ENCODE peak calls at places on chromosomes 2 and 18, in seven cellular contexts. Y is sigmoid colon, R is HCT116, N is suprapubic skin, S is HepG2, E is stomach, Q is K562. V is an unnamed sample.

GRCh38 chr2:11663427-11663826 is 6.6 kb downstream of the NTSR2 start:
- DNase-seq in Y (no peak), R (no peak), N (no peak), S (no peak), E (no peak), Q (no peak), V (no peak)

GRCh38 chr2:72263043-72263780 is 115.5 kb upstream of the CYP26B1 start:
- DNase-seq in Y (no peak), R (no peak), N (no peak), S (no peak), E (no peak), Q (no peak), V (no peak)

GRCh38 chr2:158205215-158205614 is 103.5 kb downstream of the UPP2 start:
- DNase-seq in Y (no peak), R (no peak), N (no peak), S (no peak), E (no peak), Q (no peak), V (peak)

GRCh38 chr18:8639762-8640161 is 30.5 kb downstream of the RAB12 start:
- DNase-seq in Y (no peak), R (no peak), N (no peak), S (no peak), E (no peak), Q (no peak), V (no peak)

GRCh38 chr18:35610089-35610488 is 28.5 kb downstream of the GALNT1 start:
- DNase-seq in Y (no peak), R (no peak), N (no peak), S (no peak), E (no peak), Q (no peak), V (peak)

GRCh38 chr2:124027182-124027581 is 2.1 kb downstream of the CNTNAP5 start:
- DNase-seq in Y (no peak), R (no peak), N (no peak), S (peak), E (peak), Q (peak), V (no peak)

GRCh38 chr2:190215620-190216019 is 104.0 kb downstream of the HIBCH start:
- DNase-seq in Y (no peak), R (no peak), N (no peak), S (no peak), E (no peak), Q (no peak), V (no peak)

GRCh38 chr2:235512699-235513053 is 18.8 kb downstream of the AGAP1 start:
- DNase-seq in Y (no peak), R (no peak), N (no peak), S (no peak), E (no peak), Q (no peak), V (peak)

GRCh38 chr18:5628512-5629255 is 84.9 kb upstream of the EPB41L3 start:
- DNase-seq in Y (peak), R (no peak), N (peak), S (no peak), E (peak), Q (no peak), V (peak)

GRCh38 chr2:119468154-119468955 is 36.7 kb downstream of the TMEM37 start:
- DNase-seq in Y (peak), R (no peak), N (peak), S (no peak), E (no peak), Q (no peak), V (no peak)

GRCh38 chr2:12318427-12319057 is 398.2 kb upstream of the TRIB2 start:
- DNase-seq in Y (no peak), R (no peak), N (no peak), S (no peak), E (no peak), Q (no peak), V (peak)

DNA sequence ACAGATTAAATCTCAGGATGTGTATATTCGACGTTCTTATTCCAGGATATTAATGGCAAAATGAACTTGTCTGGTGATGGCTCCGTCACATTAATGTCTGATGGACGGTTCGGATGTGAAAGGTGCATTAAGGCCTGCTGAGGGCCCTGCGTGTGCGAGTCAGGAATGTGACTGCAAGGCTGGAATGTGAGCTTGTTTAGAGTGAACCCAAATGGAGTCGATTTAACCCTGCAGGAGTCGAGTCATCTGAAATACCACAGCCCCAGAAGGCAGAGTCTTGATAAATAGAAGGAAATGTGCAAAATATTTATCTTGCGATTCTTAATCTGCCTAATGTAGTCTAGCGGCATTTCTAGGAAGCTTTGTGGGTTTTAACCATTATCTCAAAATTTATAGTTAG is 44.3 kb downstream of the RDH14 start:
- DNase-seq in Y (no peak), R (no peak), N (no peak), S (no peak), E (no peak), Q (no peak), V (no peak)
- H3K27ac ChIP-seq in Y (peak), R (no peak), N (no peak), S (no peak), E (peak), Q (no peak), V (peak)

GRCh38 chr18:23260932-23261590 is 125.8 kb downstream of the CABLES1 start:
- DNase-seq in Y (no peak), R (no peak), N (no peak), S (no peak), E (no peak), Q (no peak), V (no peak)
- TF ChIP-seq POLR2AphosphoS5 in Y (no peak), R (no peak), N (no peak), S (no peak), E (no peak), Q (no peak), V (no peak)

GRCh38 chr2:37361994-37362698 is 17.7 kb downstream of the QPCT start:
- DNase-seq in Y (no peak), R (no peak), N (no peak), S (no peak), E (no peak), Q (no peak), V (no peak)
- H3K27ac ChIP-seq in Y (no peak), R (no peak), N (peak), S (no peak), E (no peak), Q (no peak), V (no peak)

GRCh38 chr2:144770616-144771230 is 250.8 kb upstream of the ZEB2 start:
- DNase-seq in Y (no peak), R (no peak), N (no peak), S (no peak), E (no peak), Q (no peak), V (no peak)
- TF ChIP-seq POLR2AphosphoS5 in Y (no peak), R (no peak), N (no peak), S (no peak), E (no peak), Q (no peak), V (no peak)